ENCODE peak calls at places on chromosomes 5 and 9, in four cellular contexts. C is A549, S is K562, D is endothelial cell of umbilical vein. F is an unnamed sample.

GRCh38 chr5:16617272-16617973 is 626 bp upstream of the RETREG1 start:
- DNase-seq in C (no peak), S (no peak), D (no peak), F (no peak)

GRCh38 chr9:32875748-32876147 is 92.4 kb downstream of the TMEM215 start:
- DNase-seq in C (no peak), S (no peak), D (no peak), F (no peak)

GRCh38 chr5:150491876-150492275 is 16.1 kb upstream of the NDST1 start:
- DNase-seq in C (no peak), S (no peak), D (no peak), F (no peak)

GRCh38 chr9:114799441-114799840 is 6.4 kb downstream of the TNFSF15 start:
- DNase-seq in C (peak; percentile 50), S (no peak), D (no peak), F (no peak)

GRCh38 chr5:1010181-1010510 is 1.5 kb downstream of the NKD2 start:
- DNase-seq in C (peak; percentile 43), S (peak; percentile 49), D (no peak), F (peak; percentile 75)

GRCh38 chr9:2418619-2419018 is 203.0 kb upstream of the VLDLR start:
- DNase-seq in C (no peak), S (no peak), D (no peak), F (no peak)

GRCh38 chr5:144048254-144048856 is 122.1 kb downstream of the YIPF5 start:
- DNase-seq in C (no peak), S (no peak), D (no peak), F (no peak)

GRCh38 chr5:18745988-18746615 is 1111.8 kb downstream of the TAF11L14 start:
- DNase-seq in C (peak; percentile 20), S (no peak), D (peak; percentile 3), F (peak; percentile 92)

GRCh38 chr5:9557696-9558095 is 11.8 kb upstream of the SEMA5A start:
- DNase-seq in C (no peak), S (no peak), D (no peak), F (no peak)

GRCh38 chr5:129629581-129629980 is 118.3 kb upstream of the MINAR2 start:
- DNase-seq in C (no peak), S (no peak), D (no peak), F (no peak)

GRCh38 chr5:101937041-101937440 is 359.0 kb downstream of the SLCO4C1 start:
- DNase-seq in C (no peak), S (no peak), D (no peak), F (no peak)

GRCh38 chr5:140882591-140882899 is 621 bp downstream of the PCDHA13 start:
- DNase-seq in C (peak; percentile 38), S (no peak), D (no peak), F (peak; percentile 28)

GRCh38 chr5:32223972-32224608 is 50.0 kb upstream of the GOLPH3 start:
- DNase-seq in C (peak; percentile 65), S (no peak), D (no peak), F (no peak)

GRCh38 chr5:149549461-149550266 is 1.6 kb downstream of the CSNK1A1 start:
- DNase-seq in C (peak; percentile 35), S (no peak), D (peak; percentile 68), F (peak; percentile 51)

GRCh38 chr5:179893958-179894895 is 13.5 kb downstream of the TBC1D9B start:
- DNase-seq in C (no peak), S (no peak), D (no peak), F (no peak)

GRCh38 chr5:72036951-72037350 is 70.3 kb upstream of the MAP1B start:
- DNase-seq in C (no peak), S (no peak), D (no peak), F (no peak)

GRCh38 chr5:132114150-132115121 is 40.8 kb downstream of the CSF2 start:
- DNase-seq in C (no peak), S (peak; percentile 33), D (no peak), F (peak; percentile 82)
- TF ChIP-seq MYC in C (no peak), S (no peak), D (no peak), F (no peak)

GRCh38 chr9:98054376-98054951 is 2.1 kb upstream of the NANS start:
- DNase-seq in C (no peak), S (no peak), D (no peak), F (no peak)

GRCh38 chr9:98062161-98062560 is 5.6 kb downstream of the NANS start:
- DNase-seq in C (no peak), S (no peak), D (no peak), F (no peak)

GRCh38 chr9:98057095-98057799 is 715 bp downstream of the NANS start:
- DNase-seq in C (no peak), S (no peak), D (peak; percentile 46), F (peak; percentile 42)

GRCh38 chr9:98056403-98057094 is at the start of gene NANS:
- DNase-seq in C (peak; percentile 91), S (peak; percentile 98), D (peak; percentile 99), F (peak; percentile 96)
- TF ChIP-seq POLR2A in C (peak; percentile 92), S (peak; percentile 95), D (peak; percentile 93), F (peak; percentile 84)

GRCh38 chr5:147037517-147038205 is 159.1 kb upstream of the PPP2R2B start:
- DNase-seq in C (no peak), S (no peak), D (peak; percentile 13), F (peak; percentile 5)
- TF ChIP-seq MYC in C (no peak), S (no peak), D (no peak), F (no peak)

GRCh38 chr9:134846699-134847098 is 33.9 kb upstream of the FCN2 start:
- DNase-seq in C (no peak), S (no peak), D (no peak), F (no peak)
- TF ChIP-seq POLR2A in C (no peak), S (no peak), D (no peak), F (no peak)

GRCh38 chr9:6938447-6938846 is 180.7 kb downstream of the KDM4C start:
- DNase-seq in C (no peak), S (no peak), D (no peak), F (peak; percentile 34)

GRCh38 chr9:6937209-6937608 is 179.4 kb downstream of the KDM4C start:
- DNase-seq in C (no peak), S (no peak), D (no peak), F (no peak)

GRCh38 chr9:6941527-6941926 is 183.8 kb downstream of the KDM4C start:
- DNase-seq in C (no peak), S (no peak), D (no peak), F (no peak)

GRCh38 chr9:6942406-6942805 is 184.6 kb downstream of the KDM4C start:
- DNase-seq in C (no peak), S (no peak), D (no peak), F (peak; percentile 69)

DNA sequence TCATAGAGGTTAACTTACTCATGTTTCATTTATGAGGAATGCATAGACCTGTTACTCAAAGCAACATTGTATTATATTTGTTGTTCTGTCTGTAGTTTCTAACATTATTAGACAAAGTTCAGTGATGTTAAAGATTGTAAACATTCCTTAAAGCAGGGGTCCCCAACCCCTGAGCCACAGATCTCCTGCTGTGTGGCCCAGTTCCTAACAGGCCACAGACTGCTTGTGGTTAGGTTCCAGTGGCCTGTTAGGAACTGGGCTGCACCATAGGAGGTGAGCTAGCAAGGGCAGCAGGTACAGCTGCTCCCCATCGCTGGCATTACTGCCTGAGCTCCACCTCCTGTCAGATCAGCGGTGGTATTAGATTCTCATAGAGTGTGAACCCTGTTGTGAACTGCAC is 181.1 kb downstream of the KDM4C start:
- DNase-seq in C (no peak), S (no peak), D (no peak), F (no peak)
- TF ChIP-seq MYC in C (no peak), S (no peak), D (no peak), F (no peak)

GRCh38 chr9:131720330-131720729 is 19.5 kb downstream of the RAPGEF1 start:
- DNase-seq in C (no peak), S (no peak), D (no peak), F (no peak)
- TF ChIP-seq POLR2A in C (no peak), S (no peak), D (no peak), F (no peak)

F was measured in NB4.